ENCODE peak calls at places on chromosomes 4 and X, in six cellular contexts. M is hypothalamus, B is Right ventricle myocardium superior, R is mammary epithelial cell, U is coronary artery, X is NCI-H1092 treated with DMSO at 0.1 percent for 48 hours. J is an unnamed sample.

GRCh38 chr4:154551872-154552686 is 1.9 kb upstream of the PLRG1 start:
- DNase-seq in M (peak), B (peak), R (peak), U (peak), X (peak), J (peak)

GRCh38 chr4:185590982-185591381 is 55.7 kb upstream of the PDLIM3 start:
- DNase-seq in M (no peak), B (no peak), R (no peak), U (no peak), X (no peak), J (no peak)

GRCh38 chr4:74490736-74491135 is 45.8 kb downstream of the AREG start:
- DNase-seq in M (no peak), B (no peak), R (peak), U (no peak), X (no peak), J (no peak)

GRCh38 chrX:134908235-134908834 is 82.5 kb upstream of the SMIM10 start:
- DNase-seq in M (no peak), B (no peak), R (peak), U (no peak), X (no peak), J (no peak)

GRCh38 chrX:46582325-46582724 is 8.8 kb downstream of the CHST7 start:
- DNase-seq in M (no peak), B (no peak), R (peak), U (no peak), X (no peak), J (no peak)

GRCh38 chr4:102449751-102450352 is 51.3 kb upstream of the NFKB1 start:
- DNase-seq in M (peak), B (no peak), R (peak), U (no peak), X (peak), J (peak)

GRCh38 chrX:3545901-3546300 is 167.5 kb downstream of the PRKX start:
- DNase-seq in M (no peak), B (no peak), R (peak), U (no peak), X (no peak), J (no peak)

GRCh38 chr4:14176613-14177012 is 549.1 kb upstream of the BOD1L1 start:
- DNase-seq in M (no peak), B (no peak), R (no peak), U (no peak), X (no peak), J (no peak)

GRCh38 chr4:47791978-47792377 is 45.9 kb downstream of the CORIN start:
- DNase-seq in M (no peak), B (no peak), R (no peak), U (no peak), X (no peak), J (no peak)

GRCh38 chr4:55346851-55347255 is 811 bp downstream of the SRD5A3 start:
- DNase-seq in M (no peak), B (no peak), R (no peak), U (no peak), X (no peak), J (no peak)

GRCh38 chrX:13937370-13938052 is 92.2 kb downstream of the GEMIN8 start:
- DNase-seq in M (no peak), B (no peak), R (no peak), U (no peak), X (peak), J (no peak)

GRCh38 chr4:66572949-66573348 is 902.7 kb upstream of the EPHA5 start:
- DNase-seq in M (no peak), B (no peak), R (peak), U (no peak), X (no peak), J (no peak)

GRCh38 chrX:78886550-78886949 is 58.6 kb upstream of the P2RY10 start:
- DNase-seq in M (no peak), B (no peak), R (no peak), U (no peak), X (no peak), J (peak)

GRCh38 chrX:108224727-108225455 is 133.3 kb downstream of the ATG4A start:
- DNase-seq in M (peak), B (no peak), R (no peak), U (no peak), X (peak), J (no peak)

J was measured in Panc1.